ENCODE peak calls at places on chromosomes 2 and 18, in nine cellular contexts. I, N, G, E, K, J, O, Y and A are unnamed samples.

GRCh38 chr2:64018715-64019082 is 529 bp downstream of the VPS54 start:
- DNase-seq in I (no peak), N (peak; percentile 30), G (no peak), E (no peak), K (peak; percentile 30), J (no peak), O (peak; percentile 52), Y (no peak), A (peak; percentile 44)

GRCh38 chr2:232447091-232447620 is 8.8 kb upstream of the ALPI start:
- DNase-seq in I (no peak), N (no peak), G (no peak), E (no peak), K (no peak), J (no peak), O (peak; percentile 7), Y (no peak), A (no peak)

GRCh38 chr2:238136820-238137537 is 1.5 kb upstream of the KLHL30 start:
- DNase-seq in I (no peak), N (peak; percentile 55), G (no peak), E (peak; percentile 21), K (no peak), J (no peak), O (peak; percentile 69), Y (no peak), A (peak; percentile 96)

GRCh38 chr2:145287686-145288085 is 767.8 kb upstream of the ZEB2 start:
- DNase-seq in I (no peak), N (no peak), G (no peak), E (no peak), K (no peak), J (no peak), O (no peak), Y (no peak), A (no peak)

GRCh38 chr18:35852786-35853185 is 119.7 kb upstream of the RMP24 start:
- DNase-seq in I (no peak), N (no peak), G (no peak), E (no peak), K (no peak), J (no peak), O (no peak), Y (no peak), A (no peak)

GRCh38 chr2:44751754-44752479 is 189.6 kb upstream of the SIX3 start:
- DNase-seq in I (no peak), N (no peak), G (peak; percentile 31), E (no peak), K (no peak), J (no peak), O (no peak), Y (no peak), A (peak; percentile 2)

GRCh38 chr2:111617804-111618576 is 266.0 kb downstream of the ANAPC1 start:
- DNase-seq in I (no peak), N (no peak), G (no peak), E (peak; percentile 56), K (no peak), J (no peak), O (no peak), Y (no peak), A (peak; percentile 67)

GRCh38 chr18:53687002-53687401 is 537.5 kb downstream of the MBD2 start:
- DNase-seq in I (no peak), N (no peak), G (no peak), E (no peak), K (no peak), J (no peak), O (no peak), Y (no peak), A (no peak)

GRCh38 chr2:37283207-37283606 is 41.4 kb downstream of the PRKD3 start:
- DNase-seq in I (no peak), N (no peak), G (no peak), E (no peak), K (peak; percentile 23), J (no peak), O (peak; percentile 45), Y (no peak), A (no peak)

GRCh38 chr18:43789234-43790000 is 512.1 kb upstream of the SYT4 start:
- DNase-seq in I (no peak), N (no peak), G (no peak), E (no peak), K (no peak), J (no peak), O (no peak), Y (no peak), A (no peak)

GRCh38 chr2:144162652-144163051 is 357.3 kb downstream of the ZEB2 start:
- DNase-seq in I (peak; percentile 10), N (no peak), G (peak; percentile 61), E (no peak), K (peak; percentile 2), J (peak; percentile 31), O (no peak), Y (no peak), A (no peak)

GRCh38 chr2:45683292-45683691 is 31.8 kb downstream of the PRKCE start:
- DNase-seq in I (no peak), N (no peak), G (no peak), E (no peak), K (no peak), J (no peak), O (no peak), Y (no peak), A (no peak)

GRCh38 chr2:239021651-239022436 is 174.0 kb downstream of the TWIST2 start:
- DNase-seq in I (no peak), N (no peak), G (no peak), E (no peak), K (no peak), J (no peak), O (no peak), Y (no peak), A (no peak)

GRCh38 chr2:30803281-30803680 is 4.0 kb downstream of the CAPN13 start:
- DNase-seq in I (no peak), N (no peak), G (no peak), E (no peak), K (no peak), J (no peak), O (no peak), Y (no peak), A (no peak)

GRCh38 chr2:19256239-19256638 is 102.2 kb downstream of the OSR1 start:
- DNase-seq in I (no peak), N (no peak), G (no peak), E (no peak), K (peak; percentile 29), J (no peak), O (peak; percentile 54), Y (no peak), A (no peak)

GRCh38 chr2:205681836-205682238 is 464 bp upstream of the NRP2 start:
- DNase-seq in I (no peak), N (no peak), G (no peak), E (no peak), K (no peak), J (no peak), O (no peak), Y (no peak), A (no peak)

GRCh38 chr2:88603146-88603545 is 24.1 kb downstream of the EIF2AK3 start:
- DNase-seq in I (no peak), N (no peak), G (no peak), E (no peak), K (no peak), J (no peak), O (no peak), Y (no peak), A (no peak)

GRCh38 chr2:96523659-96524481 is 12.7 kb upstream of the ARID5A start:
- DNase-seq in I (no peak), N (no peak), G (no peak), E (no peak), K (no peak), J (no peak), O (no peak), Y (no peak), A (no peak)

GRCh38 chr2:82528288-82528687 is 1930.8 kb downstream of the SUCLG1 start:
- DNase-seq in I (no peak), N (no peak), G (no peak), E (no peak), K (no peak), J (no peak), O (no peak), Y (no peak), A (no peak)

GRCh38 chr2:143704432-143705106 is 575.4 kb downstream of the ARHGAP15 start:
- DNase-seq in I (no peak), N (no peak), G (no peak), E (no peak), K (no peak), J (no peak), O (no peak), Y (no peak), A (no peak)

GRCh38 chr2:217014298-217015116 is 154.6 kb upstream of the TNP1 start:
- DNase-seq in I (no peak), N (no peak), G (no peak), E (no peak), K (no peak), J (no peak), O (no peak), Y (no peak), A (no peak)

GRCh38 chr2:64899081-64899865 is 89.9 kb upstream of the SLC1A4 start:
- DNase-seq in I (no peak), N (no peak), G (no peak), E (no peak), K (no peak), J (no peak), O (no peak), Y (no peak), A (no peak)

GRCh38 chr2:132950986-132951385 is 281.0 kb upstream of the LYPD1 start:
- DNase-seq in I (no peak), N (no peak), G (no peak), E (no peak), K (no peak), J (no peak), O (no peak), Y (no peak), A (no peak)

GRCh38 chr18:79856119-79857080 is 58.7 kb downstream of the KCNG2 start:
- DNase-seq in I (no peak), N (no peak), G (peak; percentile 49), E (no peak), K (no peak), J (peak; percentile 37), O (peak; percentile 71), Y (no peak), A (peak; percentile 71)

GRCh38 chr2:37692731-37693130 is 21.3 kb upstream of the CDC42EP3 start:
- DNase-seq in I (no peak), N (no peak), G (no peak), E (no peak), K (no peak), J (no peak), O (no peak), Y (no peak), A (no peak)

GRCh38 chr2:215657844-215658243 is 222.0 kb upstream of the FN1 start:
- DNase-seq in I (no peak), N (no peak), G (no peak), E (no peak), K (peak; percentile 36), J (no peak), O (peak; percentile 70), Y (no peak), A (no peak)

GRCh38 chr2:238370482-238371372 is 50.4 kb downstream of the TRAF3IP1 start:
- DNase-seq in I (peak; percentile 40), N (peak; percentile 80), G (peak; percentile 48), E (peak; percentile 43), K (peak; percentile 74), J (no peak), O (peak; percentile 77), Y (no peak), A (no peak)

GRCh38 chr2:75246441-75247167 is 47.3 kb upstream of the TACR1 start:
- DNase-seq in I (no peak), N (no peak), G (no peak), E (no peak), K (no peak), J (no peak), O (peak; percentile 12), Y (no peak), A (no peak)

GRCh38 chr18:57373017-57373416 is 20.7 kb downstream of the ST8SIA3 start:
- DNase-seq in I (no peak), N (no peak), G (no peak), E (no peak), K (no peak), J (no peak), O (no peak), Y (no peak), A (no peak)

GRCh38 chr2:174789001-174789400 is 24.7 kb upstream of the CHRNA1 start:
- DNase-seq in I (no peak), N (no peak), G (no peak), E (no peak), K (no peak), J (no peak), O (no peak), Y (no peak), A (no peak)

GRCh38 chr2:9251154-9252001 is 44.8 kb downstream of the ASAP2 start:
- DNase-seq in I (no peak), N (no peak), G (no peak), E (no peak), K (peak; percentile 94), J (no peak), O (peak; percentile 58), Y (no peak), A (no peak)